ENCODE peak calls at places on chromosomes 1 and 21, in six cellular contexts. T is amygdala; C is AG09319; W is stimulated activated naive CD8-positive, alpha-beta T cell treated with anti-CD3 and anti-CD28 coated beads, Interleukin-15, amount 100 ng/mL, for 72 hours; Y is naive B cell; G is CD8-positive, alpha-beta memory T cell. H is an unnamed sample.

GRCh38 chr21:45618846-45619485 is 24.6 kb upstream of the PCBP3 start:
- DNase-seq in Y (no peak), W (no peak), G (no peak), T (no peak), C (no peak), H (no peak)

GRCh38 chr1:229855999-229856650 is 210.9 kb upstream of the GALNT2 start:
- DNase-seq in G (no peak), Y (peak), W (peak), C (no peak), T (no peak), H (no peak)

GRCh38 chr1:205632374-205633169 is 761 bp upstream of the ELK4 start:
- DNase-seq in G (no peak), C (no peak), Y (no peak), W (no peak), T (no peak), H (no peak)

GRCh38 chr1:225823811-225824261 is 13.9 kb downstream of the EPHX1 start:
- DNase-seq in W (no peak), G (no peak), C (no peak), Y (no peak), T (no peak), H (no peak)

GRCh38 chr1:105138445-105138821 is 1388.7 kb downstream of the AMY1C start:
- DNase-seq in C (no peak), T (no peak), Y (no peak), W (no peak), G (no peak), H (no peak)

GRCh38 chr21:31482460-31482859 is 138.4 kb upstream of the TIAM1 start:
- DNase-seq in T (no peak), C (no peak), Y (no peak), G (no peak), W (no peak), H (no peak)

GRCh38 chr21:26026113-26026512 is 144.5 kb downstream of the APP start:
- DNase-seq in W (no peak), C (no peak), T (no peak), Y (no peak), G (no peak), H (no peak)

GRCh38 chr1:221317537-221317936 is 424.4 kb downstream of the DUSP10 start:
- DNase-seq in T (no peak), W (no peak), C (no peak), G (no peak), Y (no peak), H (no peak)

GRCh38 chr1:243440406-243440805 is 184.6 kb downstream of the SDCCAG8 start:
- DNase-seq in T (no peak), Y (no peak), C (no peak), G (no peak), W (no peak), H (no peak)

H was measured in T-helper 2 cell treated with Interferon-gamma antibody and Interleukin-4, amounts not matched to agents 5 μg/mL and 100 μg/mL, for 36 hours.